ENCODE peak calls at places on chromosomes 16 and 17, in nine cellular contexts. Z, F, I, L, Q, X, U, P and W are unnamed samples.

GRCh38 chr17:15112881-15113617 is 152.1 kb downstream of the PMP22 start:
- DNase-seq in Z (no peak), F (no peak), I (no peak), L (no peak), Q (no peak), X (no peak), U (no peak), P (no peak), W (no peak)

GRCh38 chr17:59223813-59224212 is 3.5 kb downstream of the GDPD1 start:
- DNase-seq in Z (peak), F (no peak), I (no peak), L (no peak), Q (no peak), X (no peak), U (no peak), P (no peak), W (no peak)

GRCh38 chr16:88318091-88318494 is 64.7 kb upstream of the ZNF469 start:
- DNase-seq in Z (no peak), F (no peak), I (no peak), L (no peak), Q (no peak), X (no peak), U (no peak), P (no peak), W (no peak)

GRCh38 chr17:16975744-16976625 is 4.1 kb upstream of the TNFRSF13B start:
- DNase-seq in Z (peak), F (no peak), I (no peak), L (peak), Q (peak), X (no peak), U (no peak), P (no peak), W (no peak)

GRCh38 chr16:48232459-48233040 is 11.6 kb upstream of the LONP2 start:
- DNase-seq in Z (no peak), F (no peak), I (no peak), L (peak), Q (no peak), X (no peak), U (peak), P (no peak), W (no peak)

GRCh38 chr16:1786242-1787055 is 3.7 kb downstream of the NUBP2 start:
- DNase-seq in Z (no peak), F (no peak), I (no peak), L (no peak), Q (no peak), X (no peak), U (no peak), P (no peak), W (no peak)

GRCh38 chr17:36934759-36935630 is 2.3 kb upstream of the LHX1 start:
- DNase-seq in Z (no peak), F (no peak), I (no peak), L (no peak), Q (no peak), X (peak), U (no peak), P (no peak), W (no peak)

GRCh38 chr17:77324227-77324626 is 183.5 kb downstream of the SEC14L1 start:
- DNase-seq in Z (peak), F (no peak), I (no peak), L (no peak), Q (no peak), X (no peak), U (no peak), P (peak), W (no peak)

GRCh38 chr16:603221-603620 is 13.4 kb downstream of the RAB40C start:
- DNase-seq in Z (no peak), F (no peak), I (no peak), L (no peak), Q (no peak), X (no peak), U (no peak), P (no peak), W (no peak)

GRCh38 chr16:88759245-88759975 is 25.6 kb downstream of the PIEZO1 start:
- DNase-seq in Z (no peak), F (peak), I (no peak), L (no peak), Q (no peak), X (no peak), U (no peak), P (peak), W (no peak)

GRCh38 chr17:49779730-49780220 is 8.7 kb upstream of the KAT7 start:
- DNase-seq in Z (no peak), F (peak), I (peak), L (peak), Q (peak), X (no peak), U (peak), P (no peak), W (peak)

GRCh38 chr16:67341250-67341649 is 14.6 kb downstream of the LRRC36 start:
- DNase-seq in Z (no peak), F (no peak), I (no peak), L (no peak), Q (no peak), X (no peak), U (no peak), P (no peak), W (no peak)

GRCh38 chr16:67336646-67337045 is 10.0 kb downstream of the LRRC36 start:
- DNase-seq in Z (no peak), F (no peak), I (no peak), L (no peak), Q (no peak), X (no peak), U (peak), P (no peak), W (no peak)

GRCh38 chr16:67336111-67336510 is 9.5 kb downstream of the LRRC36 start:
- DNase-seq in Z (no peak), F (no peak), I (no peak), L (no peak), Q (no peak), X (no peak), U (no peak), P (no peak), W (no peak)

GRCh38 chr16:67342616-67343015 is 16.0 kb downstream of the LRRC36 start:
- DNase-seq in Z (no peak), F (no peak), I (no peak), L (no peak), Q (no peak), X (no peak), U (no peak), P (no peak), W (no peak)

DNA sequence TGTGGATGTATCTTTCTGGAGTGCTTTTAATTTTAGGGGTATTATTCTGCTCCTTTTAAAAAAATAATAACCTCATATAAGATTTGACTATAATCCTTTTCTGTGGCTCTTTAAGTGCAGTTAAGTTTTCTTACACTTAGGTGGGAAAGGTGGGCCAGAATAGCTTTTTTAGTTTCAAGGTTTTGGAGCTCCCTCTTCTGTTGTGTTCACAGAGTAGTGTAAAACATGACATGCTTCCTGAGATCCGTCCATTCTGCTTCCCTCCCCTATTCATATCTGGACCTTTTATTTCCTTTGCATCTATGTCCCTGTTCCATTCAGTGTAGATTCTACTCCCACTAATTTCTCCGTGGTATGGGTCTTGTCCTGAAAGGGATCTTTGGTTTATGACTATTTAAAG is 12.8 kb downstream of the LRRC36 start:
- DNase-seq in Z (no peak), F (no peak), I (no peak), L (peak), Q (no peak), X (no peak), U (peak), P (no peak), W (peak)
- TF ChIP-seq CTCF in Z (peak), F (no peak), I (no peak), L (peak), Q (peak), X (no peak), U (no peak), P (no peak), W (peak)

GRCh38 chr16:17563340-17563739 is 92.6 kb upstream of the XYLT1 start:
- DNase-seq in Z (no peak), F (no peak), I (no peak), L (no peak), Q (no peak), X (no peak), U (no peak), P (no peak), W (no peak)
- TF ChIP-seq CTCF in Z (no peak), F (no peak), I (no peak), L (no peak), Q (no peak), X (no peak), U (no peak), P (no peak), W (no peak)

DNA sequence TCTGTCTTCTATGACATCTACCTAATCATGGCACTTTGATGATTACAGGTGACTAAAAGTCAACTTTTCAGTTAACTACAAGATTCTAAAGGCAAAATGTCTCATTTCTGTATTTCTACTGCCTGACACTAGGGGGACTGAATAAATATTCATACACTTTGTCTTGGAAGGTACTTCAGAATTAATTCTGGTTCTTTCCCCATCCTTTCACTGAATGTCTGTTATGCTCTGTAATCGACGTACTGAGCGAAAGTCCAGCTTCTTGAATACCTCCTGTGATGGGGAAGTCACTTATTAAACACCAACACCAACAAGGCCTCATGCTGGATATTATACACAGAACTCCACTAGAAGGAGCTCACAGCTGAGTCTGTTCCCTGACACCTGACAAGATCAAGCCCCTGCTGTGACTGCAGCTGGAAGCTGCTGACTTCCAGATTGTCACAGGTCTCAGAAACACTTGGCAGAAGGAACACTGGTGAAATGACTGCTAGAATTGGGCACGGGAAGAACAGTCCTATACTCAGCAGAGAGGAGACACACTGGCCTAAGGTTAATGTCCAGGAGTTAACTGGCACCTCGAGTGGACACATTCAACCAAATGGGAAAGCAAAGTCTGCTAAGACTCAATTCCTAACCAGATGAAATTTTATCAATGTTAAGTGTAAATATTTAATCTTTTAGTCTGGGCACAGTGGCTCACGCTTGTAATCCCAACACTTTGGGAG is 31.9 kb downstream of the CMC2 start:
- DNase-seq in Z (no peak), F (no peak), I (no peak), L (peak), Q (peak), X (no peak), U (peak), P (no peak), W (no peak)
- TF ChIP-seq CTCF in Z (peak), F (no peak), I (peak), L (peak), Q (peak), X (no peak), U (peak), P (no peak), W (peak)

GRCh38 chr16:5450435-5451104 is 353.0 kb upstream of the EEF2KMT start:
- DNase-seq in Z (no peak), F (no peak), I (no peak), L (no peak), Q (peak), X (no peak), U (no peak), P (no peak), W (no peak)

GRCh38 chr16:5451641-5452040 is 354.0 kb upstream of the EEF2KMT start:
- DNase-seq in Z (no peak), F (no peak), I (no peak), L (no peak), Q (no peak), X (no peak), U (no peak), P (no peak), W (no peak)

GRCh38 chr16:5454349-5454748 is 356.8 kb upstream of the EEF2KMT start:
- DNase-seq in Z (no peak), F (no peak), I (no peak), L (no peak), Q (no peak), X (no peak), U (no peak), P (no peak), W (no peak)

GRCh38 chr16:5459863-5460262 is 362.3 kb upstream of the EEF2KMT start:
- DNase-seq in Z (no peak), F (no peak), I (no peak), L (no peak), Q (no peak), X (no peak), U (no peak), P (no peak), W (no peak)

GRCh38 chr16:5455110-5455509 is 357.5 kb upstream of the EEF2KMT start:
- DNase-seq in Z (no peak), F (no peak), I (no peak), L (no peak), Q (no peak), X (no peak), U (no peak), P (no peak), W (no peak)
- TF ChIP-seq CTCF in Z (no peak), F (no peak), I (no peak), L (no peak), Q (no peak), X (no peak), U (no peak), P (no peak), W (no peak)

GRCh38 chr17:72333570-72333969 is 212.8 kb downstream of the SOX9 start:
- DNase-seq in Z (no peak), F (no peak), I (no peak), L (no peak), Q (no peak), X (no peak), U (no peak), P (no peak), W (no peak)

GRCh38 chr17:72336026-72336803 is 215.4 kb downstream of the SOX9 start:
- DNase-seq in Z (no peak), F (no peak), I (no peak), L (no peak), Q (peak), X (no peak), U (no peak), P (no peak), W (no peak)

GRCh38 chr17:72332367-72332766 is 211.5 kb downstream of the SOX9 start:
- DNase-seq in Z (no peak), F (no peak), I (no peak), L (no peak), Q (no peak), X (no peak), U (peak), P (no peak), W (no peak)

GRCh38 chr17:72336804-72337070 is 215.9 kb downstream of the SOX9 start:
- DNase-seq in Z (no peak), F (no peak), I (no peak), L (no peak), Q (no peak), X (no peak), U (no peak), P (no peak), W (no peak)

DNA sequence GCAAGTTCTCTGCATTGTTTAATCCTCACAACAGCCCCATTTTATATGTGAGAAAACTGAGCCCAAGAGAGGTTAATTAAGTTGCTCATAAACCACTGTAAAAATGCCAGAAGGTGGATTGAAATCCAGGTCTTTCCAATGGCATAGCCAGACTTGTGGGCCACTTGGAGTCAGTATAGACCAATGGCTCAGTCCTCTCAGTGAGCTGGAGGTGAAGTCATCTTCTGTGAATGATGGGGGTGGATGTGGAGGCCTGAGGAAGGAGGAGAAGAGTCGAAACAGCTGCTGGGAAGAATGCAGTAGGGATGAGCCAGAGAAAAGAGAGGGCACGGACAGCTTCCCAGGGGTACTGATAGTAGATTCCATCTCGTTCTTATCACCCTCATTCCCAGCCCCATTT is 213.4 kb downstream of the SOX9 start:
- DNase-seq in Z (no peak), F (no peak), I (no peak), L (no peak), Q (no peak), X (no peak), U (no peak), P (no peak), W (peak)
- TF ChIP-seq CTCF in Z (no peak), F (no peak), I (no peak), L (no peak), Q (no peak), X (no peak), U (no peak), P (no peak), W (peak)

DNA sequence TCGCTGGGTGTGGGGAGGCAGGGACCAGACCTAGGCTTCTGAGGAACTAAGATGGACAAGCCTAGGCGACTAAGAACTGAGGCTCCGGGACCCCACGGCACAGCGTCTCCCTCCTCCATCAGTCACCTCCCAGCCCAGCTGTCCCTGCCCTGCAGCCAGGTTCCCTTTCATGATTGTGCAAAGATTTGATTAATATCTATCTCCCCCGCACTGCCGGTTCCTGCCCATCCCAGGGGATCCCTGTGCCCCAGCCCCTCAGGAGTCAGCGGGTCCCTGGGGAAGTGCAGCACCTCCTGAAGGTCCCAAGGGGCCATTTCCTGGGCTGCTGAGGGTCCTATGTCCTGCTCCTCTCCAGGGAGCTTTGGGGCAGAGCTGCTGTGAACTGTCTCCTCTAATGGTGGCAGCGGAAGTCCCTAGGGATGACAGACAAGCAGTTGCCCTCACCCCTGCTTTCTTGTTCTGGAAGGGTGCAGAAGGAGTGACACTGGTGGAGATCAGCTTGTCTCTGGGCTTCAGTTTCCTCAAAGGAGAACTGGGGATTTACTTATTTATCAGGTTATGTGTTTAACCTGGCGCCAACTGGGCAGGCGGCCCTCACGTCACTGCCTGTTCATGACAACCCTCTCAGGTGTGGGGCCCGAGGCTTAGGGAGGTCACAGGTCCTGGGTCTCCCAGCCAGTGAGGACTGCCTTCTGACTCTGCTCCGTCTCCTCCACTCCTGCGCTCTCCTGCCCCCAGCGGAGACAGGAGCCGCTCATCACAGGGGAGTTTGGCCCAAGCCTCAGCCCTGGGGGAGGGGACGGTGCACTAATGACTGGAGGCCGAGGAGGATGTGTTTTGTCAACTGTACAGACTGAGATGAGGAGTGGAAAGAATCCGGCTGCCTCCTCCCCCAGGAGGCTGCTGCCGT is 1.9 kb upstream of the C16orf74 start:
- DNase-seq in Z (no peak), F (peak), I (no peak), L (peak), Q (peak), X (no peak), U (peak), P (peak), W (no peak)
- TF ChIP-seq CTCF in Z (peak), F (no peak), I (peak), L (peak), Q (no peak), X (no peak), U (peak), P (no peak), W (no peak)